ENCODE peak calls at places on chromosomes 3 and 15, in five cellular contexts. W, K, V, N and Y are unnamed samples.

GRCh38 chr3:129160891-129161859 is at the start of gene ISY1:
- DNase-seq in V (peak), K (peak), N (peak), W (peak), Y (peak)

GRCh38 chr15:40463279-40463678 is 7.5 kb upstream of the CHST14 start:
- DNase-seq in V (no peak), N (no peak), K (no peak), W (no peak), Y (no peak)

GRCh38 chr15:62549345-62549970 is 384.4 kb upstream of the C2CD4B start:
- DNase-seq in W (no peak), K (peak), V (peak), N (no peak), Y (no peak)

GRCh38 chr3:4138784-4139431 is 164.3 kb upstream of the SETMAR start:
- DNase-seq in W (no peak), V (no peak), N (no peak), K (no peak), Y (no peak)

GRCh38 chr3:136838641-136839555 is 20.0 kb downstream of the SLC35G2 start:
- DNase-seq in N (no peak), V (no peak), W (no peak), K (peak), Y (no peak)

GRCh38 chr15:77702211-77702957 is 69.7 kb upstream of the LINGO1 start:
- DNase-seq in W (no peak), N (no peak), V (no peak), K (peak), Y (no peak)

GRCh38 chr15:52417501-52417900 is 111.2 kb downstream of the MYO5A start:
- DNase-seq in V (no peak), N (no peak), W (no peak), K (peak), Y (no peak)

GRCh38 chr15:80855206-80855605 is 76.0 kb downstream of the CEMIP start:
- DNase-seq in K (no peak), W (no peak), N (no peak), V (no peak), Y (no peak)

GRCh38 chr3:136195258-136196063 is 674 bp downstream of the MSL2 start:
- DNase-seq in W (peak), N (peak), K (peak), V (peak), Y (peak)

GRCh38 chr15:62766599-62766998 is 275.9 kb upstream of the TPM1 start:
- DNase-seq in N (no peak), K (no peak), V (no peak), W (no peak), Y (no peak)

GRCh38 chr3:59808431-59808830 is 758.6 kb upstream of the CFAP20DC start:
- DNase-seq in K (no peak), V (no peak), N (no peak), W (no peak), Y (no peak)

GRCh38 chr3:160828880-160829279 is 72.8 kb downstream of the PPM1L start:
- DNase-seq in W (no peak), N (no peak), V (no peak), K (no peak), Y (no peak)

GRCh38 chr3:32239638-32240550 is 1.4 kb downstream of the CMTM8 start:
- DNase-seq in N (peak), V (peak), K (peak), W (no peak), Y (no peak)

GRCh38 chr15:62886431-62887071 is 156.0 kb upstream of the TPM1 start:
- DNase-seq in W (no peak), V (no peak), K (no peak), N (no peak), Y (no peak)

GRCh38 chr15:90184119-90184785 is 16.9 kb upstream of the SEMA4B start:
- DNase-seq in W (peak), K (peak), V (peak), N (no peak), Y (peak)

GRCh38 chr15:96789999-96790398 is 459.5 kb downstream of the NR2F2 start:
- DNase-seq in N (no peak), K (no peak), W (no peak), V (no peak), Y (no peak)

GRCh38 chr3:175664911-175665310 is 805.8 kb downstream of the NAALADL2 start:
- DNase-seq in N (no peak), K (no peak), V (no peak), W (no peak), Y (no peak)

GRCh38 chr3:49173116-49173791 is 1.9 kb downstream of the KLHDC8B start:
- DNase-seq in W (peak), N (no peak), V (peak), K (peak), Y (no peak)

GRCh38 chr3:64150527-64151238 is 74.6 kb downstream of the PRICKLE2 start:
- DNase-seq in K (peak), W (peak), N (no peak), V (peak), Y (peak)

GRCh38 chr3:150251187-150251592 is 156.9 kb upstream of the TSC22D2 start:
- DNase-seq in W (no peak), N (no peak), V (no peak), K (no peak), Y (no peak)

GRCh38 chr3:126402666-126403302 is 8.1 kb downstream of the CFAP100 start:
- DNase-seq in K (no peak), V (peak), W (no peak), N (no peak), Y (no peak)

GRCh38 chr3:129120254-129121004 is 1.2 kb downstream of the RAB43 start:
- DNase-seq in W (peak), V (peak), N (peak), K (peak), Y (peak)

GRCh38 chr3:100603449-100603848 is 6.0 kb upstream of the ADGRG7 start:
- DNase-seq in W (no peak), K (peak), V (no peak), N (no peak), Y (no peak)

GRCh38 chr3:151067158-151067557 is 18.3 kb upstream of the MED12L start:
- DNase-seq in V (no peak), N (no peak), W (no peak), K (peak), Y (no peak)

GRCh38 chr15:31974154-31974794 is 56.0 kb upstream of the CHRNA7 start:
- DNase-seq in K (no peak), V (no peak), N (no peak), W (no peak), Y (no peak)

GRCh38 chr15:65870889-65871533 is 1.7 kb downstream of the RAB11A start:
- DNase-seq in V (no peak), K (peak), N (no peak), W (no peak), Y (no peak)

GRCh38 chr15:42803436-42803835 is 66.5 kb upstream of the CDAN1 start:
- DNase-seq in K (no peak), N (no peak), V (no peak), W (no peak), Y (no peak)

GRCh38 chr3:188266581-188267274 is 112.8 kb downstream of the LPP start:
- DNase-seq in W (no peak), V (peak), N (no peak), K (peak), Y (peak)

GRCh38 chr3:134361162-134361831 is 12.9 kb downstream of the AMOTL2 start:
- DNase-seq in W (no peak), V (peak), K (no peak), N (no peak), Y (peak)

GRCh38 chr3:38528457-38528856 is 32.3 kb downstream of the EXOG start:
- DNase-seq in N (no peak), K (no peak), V (no peak), W (no peak), Y (no peak)

GRCh38 chr3:129162729-129163579 is 2.1 kb upstream of the ISY1 start:
- DNase-seq in K (peak), W (no peak), N (no peak), V (no peak), Y (no peak)

GRCh38 chr15:40380636-40381035 is 1.9 kb upstream of the KNSTRN start:
- DNase-seq in W (no peak), K (no peak), N (no peak), V (no peak), Y (no peak)

DNA sequence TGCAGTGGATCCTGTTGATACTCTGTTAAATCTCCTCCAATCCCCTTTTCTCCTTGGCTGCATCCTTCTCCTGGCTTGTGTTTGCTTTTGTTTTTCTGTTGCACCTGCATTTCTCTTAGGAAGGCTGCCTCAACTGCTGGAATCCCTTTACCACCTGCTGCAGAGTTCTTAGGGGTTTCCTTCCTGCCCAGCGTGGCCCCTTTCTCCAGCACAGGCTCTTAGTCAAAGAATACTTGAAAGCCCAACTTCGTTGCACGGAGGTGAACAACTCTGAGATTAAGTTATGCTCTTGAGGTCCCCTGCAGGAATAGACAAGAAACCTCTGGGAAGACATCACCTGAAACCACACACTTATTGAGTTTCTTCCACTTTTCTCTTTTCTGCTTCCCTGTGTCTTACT is 121.6 kb upstream of the GRM7 start:
- DNase-seq in K (no peak), V (no peak), W (no peak), N (no peak), Y (no peak)
- H3K4me3 ChIP-seq in K (no peak), V (no peak), W (no peak), N (no peak), Y (no peak)

DNA sequence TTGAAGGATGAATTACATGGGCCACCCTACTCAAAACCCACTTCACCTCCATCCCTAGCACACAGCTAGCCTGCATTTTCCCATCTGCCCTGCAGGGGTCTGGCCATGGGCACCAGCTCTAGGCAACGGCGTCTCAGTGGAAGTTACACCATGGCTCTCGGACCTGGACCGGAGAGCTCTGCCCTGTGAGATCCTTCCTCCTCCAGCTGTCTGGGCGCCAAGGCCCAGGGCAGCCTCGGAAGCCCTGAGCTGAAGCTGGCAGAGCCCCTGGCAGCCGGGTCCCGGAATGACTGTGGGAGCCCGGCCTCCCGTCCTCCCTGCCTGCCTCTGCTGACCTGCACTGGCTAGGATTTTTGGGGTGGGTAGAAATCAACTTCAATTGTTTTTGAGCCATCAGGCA is 98.9 kb downstream of the CHSY1 start:
- DNase-seq in N (no peak), V (no peak), W (no peak), K (no peak), Y (no peak)
- TF ChIP-seq CTCF in N (no peak), V (no peak), W (peak), K (peak), Y (peak)

GRCh38 chr3:23865595-23866396 is 51.0 kb downstream of the NKIRAS1 start:
- DNase-seq in K (peak), W (no peak), N (no peak), V (no peak), Y (no peak)
- H3K27ac ChIP-seq in K (no peak), W (peak), N (no peak), V (peak), Y (no peak)

DNA sequence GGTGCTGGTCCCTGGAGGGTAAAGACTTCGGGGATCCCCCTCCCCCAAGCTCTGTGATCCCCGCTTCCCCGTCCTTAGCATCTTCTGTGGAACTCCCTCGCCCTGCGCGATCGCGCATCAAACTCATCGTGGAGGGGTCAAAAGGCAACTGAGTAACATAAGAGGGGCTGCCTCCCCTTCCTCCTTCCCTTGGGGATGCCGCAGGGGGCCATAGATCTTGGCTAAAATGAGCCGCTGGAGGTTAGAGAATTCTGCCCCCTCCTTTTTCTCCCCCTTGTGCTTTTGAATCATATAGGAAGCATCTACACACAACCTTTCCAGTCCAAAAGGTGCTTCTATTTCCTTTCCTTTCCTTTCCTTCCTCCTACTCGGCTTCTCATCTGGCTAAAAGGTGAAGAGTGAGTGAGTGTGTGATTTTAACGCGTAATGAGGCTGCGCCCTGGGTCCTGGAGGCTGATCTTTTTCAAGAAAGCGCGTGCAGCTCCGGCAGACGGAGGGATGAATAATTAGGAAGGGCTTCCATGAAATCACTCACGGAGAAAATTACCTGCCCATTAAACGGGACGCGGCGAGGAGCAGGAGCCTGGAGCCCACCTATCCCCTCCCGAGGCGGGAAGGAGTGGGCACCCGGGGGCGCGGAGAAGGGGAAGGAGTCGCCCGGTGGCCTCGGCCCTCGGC is 832 bp upstream of the ROBO2 start:
- DNase-seq in W (no peak), V (no peak), N (no peak), K (peak), Y (no peak)
- H3K4me3 ChIP-seq in W (peak), V (peak), N (no peak), K (peak), Y (peak)

DNA sequence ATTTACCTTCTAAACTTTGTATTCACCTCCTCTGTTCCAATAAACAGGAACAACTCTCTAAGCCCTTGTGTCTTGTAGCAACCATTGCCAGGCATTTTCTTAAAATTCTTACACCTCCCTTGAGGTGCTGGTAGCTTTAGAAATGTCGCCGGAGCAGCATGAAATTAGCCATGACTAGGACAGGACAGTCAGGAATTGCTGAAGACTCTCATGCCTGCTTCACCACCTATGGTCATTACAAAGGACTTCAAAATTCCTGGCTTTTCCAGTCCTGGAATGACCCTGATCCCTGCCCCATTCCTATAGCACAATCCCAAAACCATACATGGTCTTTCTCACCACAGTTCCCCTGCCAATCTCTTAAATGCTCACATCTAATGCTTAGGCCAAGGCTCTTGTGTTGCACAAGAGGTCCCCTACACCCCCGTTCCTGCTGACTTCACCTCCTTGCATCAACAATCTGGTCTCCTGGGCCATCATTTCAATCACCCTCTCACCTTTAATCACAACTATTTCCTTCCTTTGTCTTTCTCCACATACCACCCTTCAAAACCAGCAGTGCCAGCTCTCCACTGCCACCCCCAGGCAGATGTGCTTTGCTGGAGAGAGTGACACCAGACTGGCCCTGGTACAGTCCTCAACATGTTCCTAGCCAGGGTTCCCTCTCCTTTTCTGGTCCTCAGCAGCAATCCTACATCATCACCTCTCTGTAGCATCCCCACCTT is 113.2 kb upstream of the TJP1 start:
- DNase-seq in K (no peak), W (no peak), N (no peak), V (peak), Y (no peak)
- TF ChIP-seq CTCF in K (peak), W (peak), N (no peak), V (peak), Y (peak)

GRCh38 chr15:68298882-68299381 is 21.4 kb downstream of the FEM1B start:
- DNase-seq in K (peak), V (no peak), W (no peak), N (no peak), Y (no peak)

GRCh38 chr15:68301300-68301699 is 23.8 kb downstream of the FEM1B start:
- DNase-seq in N (no peak), V (no peak), K (no peak), W (no peak), Y (no peak)

GRCh38 chr15:68298336-68298735 is 20.8 kb downstream of the FEM1B start:
- DNase-seq in K (no peak), V (no peak), N (no peak), W (no peak), Y (no peak)

GRCh38 chr15:68299436-68299835 is 21.9 kb downstream of the FEM1B start:
- DNase-seq in W (no peak), V (no peak), K (no peak), N (no peak), Y (no peak)

GRCh38 chr15:68300115-68300940 is 22.8 kb downstream of the FEM1B start:
- DNase-seq in V (no peak), N (no peak), K (no peak), W (no peak), Y (no peak)
- H3K27ac ChIP-seq in V (peak), N (no peak), K (no peak), W (peak), Y (no peak)

GRCh38 chr3:152657002-152657400 is 177.9 kb upstream of the P2RY1 start:
- DNase-seq in V (no peak), W (no peak), K (no peak), N (no peak), Y (no peak)
- H3K4me3 ChIP-seq in V (no peak), W (no peak), K (no peak), N (no peak), Y (peak)

GRCh38 chr3:52398670-52399081 is 46.2 kb downstream of the SEMA3G start:
- DNase-seq in K (no peak), N (no peak), V (no peak), W (peak), Y (peak)

GRCh38 chr3:52399131-52399530 is 45.8 kb downstream of the SEMA3G start:
- DNase-seq in N (no peak), K (no peak), V (no peak), W (peak), Y (peak)

GRCh38 chr3:52400275-52400793 is 44.6 kb downstream of the SEMA3G start:
- DNase-seq in W (peak), K (no peak), V (peak), N (no peak), Y (peak)

GRCh38 chr3:52401021-52401420 is 43.9 kb downstream of the SEMA3G start:
- DNase-seq in V (no peak), N (no peak), W (peak), K (no peak), Y (peak)

GRCh38 chr3:52399593-52399992 is 45.3 kb downstream of the SEMA3G start:
- DNase-seq in V (no peak), W (peak), K (no peak), N (no peak), Y (peak)
- TF ChIP-seq CTCF in V (no peak), W (no peak), K (no peak), N (no peak), Y (no peak)

GRCh38 chr15:41789662-41790061 is 15.4 kb downstream of the MAPKBP1 start:
- DNase-seq in K (no peak), W (no peak), V (no peak), N (no peak), Y (no peak)
- H3K27ac ChIP-seq in K (no peak), W (peak), V (peak), N (no peak), Y (no peak)

GRCh38 chr15:82062479-82062878 is 16.7 kb upstream of the MEX3B start:
- DNase-seq in V (no peak), W (no peak), N (no peak), K (no peak), Y (no peak)
- H3K4me3 ChIP-seq in V (no peak), W (no peak), N (no peak), K (no peak), Y (no peak)